ENCODE peak calls at places on chromosomes 1 and 21, in six cellular contexts. Z is fibroblast of lung; X is NCI-H345; M is HEK293T; C is AML-193; F is stimulated activated CD4-positive, alpha-beta T cell treated with anti-CD3 and anti-CD28 coated beads, Interleukin-4, amount 100 ng/mL, for 1 hour. Q is an unnamed sample.

GRCh38 chr1:111281411-111281810 is 9.2 kb upstream of the CHIA start:
- DNase-seq in Z (peak; percentile 24), X (no peak), M (no peak), C (no peak), F (no peak), Q (no peak)

GRCh38 chr1:239914827-239915231 is 176.9 kb upstream of the FMN2 start:
- DNase-seq in Z (peak; percentile 91), X (no peak), M (no peak), C (no peak), F (no peak), Q (no peak)

GRCh38 chr1:183114441-183114840 is 71.6 kb upstream of the LAMC2 start:
- DNase-seq in Z (no peak), X (no peak), M (no peak), C (no peak), F (no peak), Q (no peak)

GRCh38 chr1:170791941-170792340 is 128.0 kb downstream of the PRRX1 start:
- DNase-seq in Z (no peak), X (no peak), M (no peak), C (no peak), F (no peak), Q (no peak)

GRCh38 chr1:208203127-208203847 is 40.9 kb downstream of the PLXNA2 start:
- DNase-seq in Z (peak; percentile 87), X (peak; percentile 96), M (no peak), C (no peak), F (no peak), Q (peak; percentile 61)

GRCh38 chr1:118788372-118788955 is 199.7 kb downstream of the TBX15 start:
- DNase-seq in Z (peak; percentile 35), X (peak; percentile 79), M (no peak), C (no peak), F (no peak), Q (no peak)

GRCh38 chr1:232477728-232478127 is 152.2 kb downstream of the SIPA1L2 start:
- DNase-seq in Z (peak; percentile 98), X (no peak), M (no peak), C (no peak), F (no peak), Q (no peak)

GRCh38 chr1:156767879-156768608 is 709 bp downstream of the PRCC start:
- DNase-seq in Z (no peak), X (no peak), M (no peak), C (no peak), F (peak; percentile 30), Q (peak; percentile 86)

GRCh38 chr21:46605759-46606426 is 1.0 kb upstream of the S100B start:
- DNase-seq in Z (no peak), X (no peak), M (no peak), C (peak; percentile 85), F (peak; percentile 19), Q (peak; percentile 77)

GRCh38 chr1:23620605-23621004 is 61.3 kb upstream of the ID3 start:
- DNase-seq in Z (no peak), X (no peak), M (no peak), C (no peak), F (no peak), Q (no peak)

GRCh38 chr1:31501505-31501904 is 74.8 kb upstream of the TINAGL1 start:
- DNase-seq in Z (no peak), X (no peak), M (peak; percentile 52), C (no peak), F (no peak), Q (no peak)

GRCh38 chr21:29018540-29018939 is 609 bp downstream of the RWDD2B start:
- DNase-seq in Z (peak; percentile 45), X (no peak), M (no peak), C (no peak), F (no peak), Q (no peak)

GRCh38 chr1:33548319-33548718 is 75.9 kb downstream of the ZSCAN20 start:
- DNase-seq in Z (no peak), X (no peak), M (no peak), C (no peak), F (no peak), Q (no peak)

GRCh38 chr1:6603851-6604558 is 1.3 kb upstream of the KLHL21 start:
- DNase-seq in Z (peak; percentile 92), X (no peak), M (no peak), C (no peak), F (no peak), Q (peak; percentile 68)

GRCh38 chr1:33572387-33572786 is 99.9 kb downstream of the ZSCAN20 start:
- DNase-seq in Z (no peak), X (no peak), M (no peak), C (no peak), F (no peak), Q (no peak)

GRCh38 chr1:80656628-80657019 is 1144.1 kb upstream of the ADGRL2 start:
- DNase-seq in Z (peak; percentile 14), X (no peak), M (no peak), C (no peak), F (no peak), Q (no peak)

GRCh38 chr1:47325530-47325929 is 8.1 kb upstream of the CMPK1 start:
- DNase-seq in Z (peak; percentile 8), X (peak; percentile 80), M (no peak), C (no peak), F (no peak), Q (no peak)

GRCh38 chr21:32483293-32483595 is 70.7 kb downstream of the EVA1C start:
- DNase-seq in Z (no peak), X (peak; percentile 30), M (no peak), C (no peak), F (no peak), Q (no peak)

GRCh38 chr1:80534606-80535360 is 1266.0 kb upstream of the ADGRL2 start:
- DNase-seq in Z (peak; percentile 50), X (no peak), M (peak; percentile 27), C (no peak), F (no peak), Q (no peak)

GRCh38 chr1:40795811-40796586 is 12.4 kb downstream of the KCNQ4 start:
- DNase-seq in Z (no peak), X (no peak), M (no peak), C (no peak), F (no peak), Q (no peak)

Q was measured in left lung.